ENCODE peak calls at places on chromosomes 11 and 22, in six cellular contexts. E, A, L, Z, O and Y are unnamed samples.

GRCh38 chr11:16792426-16792825 is 54.0 kb downstream of the C11orf58 start:
- DNase-seq in L (no peak), A (no peak), Z (no peak), E (no peak), O (no peak), Y (no peak)

GRCh38 chr11:61106906-61107470 is 4.7 kb downstream of the CD5 start:
- DNase-seq in E (no peak), O (no peak), Z (no peak), A (no peak), L (no peak), Y (no peak)

GRCh38 chr11:66762088-66762487 is 33.1 kb upstream of the SPTBN2 start:
- DNase-seq in E (no peak), A (no peak), Z (no peak), O (no peak), L (no peak), Y (no peak)

GRCh38 chr11:9838961-9839360 is 175.1 kb downstream of the SWAP70 start:
- DNase-seq in Z (no peak), L (no peak), O (no peak), A (no peak), E (peak; percentile 27), Y (no peak)

GRCh38 chr22:17907731-17908051 is 116.7 kb downstream of the MICAL3 start:
- DNase-seq in L (no peak), A (no peak), E (no peak), O (no peak), Z (no peak), Y (no peak)

GRCh38 chr11:124961972-124962609 is 8.1 kb downstream of the CCDC15 start:
- DNase-seq in Z (peak; percentile 55), E (peak; percentile 67), A (peak; percentile 35), L (peak; percentile 77), O (peak; percentile 56), Y (peak; percentile 84)

GRCh38 chr11:2387266-2387982 is 10.3 kb downstream of the CD81 start:
- DNase-seq in Z (peak; percentile 53), A (no peak), O (no peak), E (no peak), L (no peak), Y (peak; percentile 47)

GRCh38 chr22:27327981-27328721 is 473.4 kb downstream of the MN1 start:
- DNase-seq in E (no peak), L (no peak), A (no peak), O (no peak), Z (no peak), Y (no peak)

GRCh38 chr11:33542921-33543320 is 157.7 kb downstream of the C11orf91 start:
- DNase-seq in L (peak; percentile 3), E (peak; percentile 74), A (peak; percentile 37), Z (peak; percentile 58), O (peak; percentile 73), Y (peak; percentile 52)

GRCh38 chr22:48846200-48846599 is 981.5 kb downstream of the BRD1 start:
- DNase-seq in A (no peak), E (no peak), Z (no peak), L (peak; percentile 25), O (no peak), Y (no peak)

GRCh38 chr11:70482529-70482917 is 84.2 kb downstream of the CTTN start:
- DNase-seq in L (no peak), E (no peak), O (peak; percentile 25), Z (no peak), A (no peak), Y (no peak)

GRCh38 chr11:6601041-6601461 is 2.4 kb downstream of the RRP8 start:
- DNase-seq in Z (no peak), O (no peak), L (no peak), E (no peak), A (no peak), Y (no peak)

GRCh38 chr22:17845790-17846189 is 71.5 kb upstream of the BID start:
- DNase-seq in L (no peak), O (no peak), E (no peak), Z (no peak), A (peak; percentile 41), Y (no peak)

GRCh38 chr11:117009905-117010605 is 88.2 kb downstream of the SIK3 start:
- DNase-seq in A (no peak), L (no peak), O (no peak), Z (no peak), E (no peak), Y (no peak)

GRCh38 chr22:41565403-41566054 is 4.7 kb downstream of the CSDC2 start:
- DNase-seq in A (peak; percentile 34), E (no peak), L (no peak), Z (no peak), O (peak; percentile 79), Y (peak; percentile 85)

GRCh38 chr11:126716456-126717083 is 284.0 kb downstream of the KIRREL3 start:
- DNase-seq in Z (peak; percentile 33), E (peak; percentile 72), L (peak; percentile 70), A (peak; percentile 41), O (peak; percentile 33), Y (peak; percentile 42)

GRCh38 chr11:1830119-1830499 is 4.7 kb upstream of the SYT8 start:
- DNase-seq in A (no peak), E (no peak), Z (no peak), L (no peak), O (no peak), Y (no peak)

GRCh38 chr11:94597896-94598295 is 30.7 kb downstream of the PIWIL4 start:
- DNase-seq in E (no peak), A (peak; percentile 25), O (no peak), L (no peak), Z (no peak), Y (no peak)

GRCh38 chr22:43412808-43413785 is 1.3 kb downstream of the MPPED1 start:
- DNase-seq in L (peak; percentile 91), E (no peak), A (no peak), O (no peak), Z (no peak), Y (no peak)

GRCh38 chr11:47361419-47361818 is 8.9 kb upstream of the MYBPC3 start:
- DNase-seq in O (no peak), Z (no peak), A (no peak), E (no peak), L (no peak), Y (no peak)

GRCh38 chr11:2375341-2375853 is 1.7 kb upstream of the CD81 start:
- DNase-seq in E (no peak), Z (no peak), L (no peak), A (no peak), O (no peak), Y (no peak)

GRCh38 chr11:7941141-7941540 is 367 bp downstream of the OR10A3 start:
- DNase-seq in Z (no peak), A (no peak), E (no peak), O (no peak), L (no peak), Y (no peak)

GRCh38 chr22:21989049-21989448 is 6.5 kb upstream of the TOP3B start:
- DNase-seq in A (peak; percentile 85), L (no peak), E (no peak), Z (no peak), O (no peak), Y (no peak)

GRCh38 chr22:24069721-24070120 is 58.6 kb downstream of the CABIN1 start:
- DNase-seq in A (no peak), E (no peak), O (no peak), Z (peak; percentile 62), L (no peak), Y (no peak)

GRCh38 chr22:44822479-44822878 is 70.1 kb downstream of the ARHGAP8 start:
- DNase-seq in L (no peak), A (no peak), E (no peak), Z (no peak), O (no peak), Y (no peak)

GRCh38 chr11:64134963-64135362 is 30.9 kb downstream of the MACROD1 start:
- DNase-seq in A (no peak), O (no peak), E (no peak), Z (no peak), L (peak; percentile 2), Y (no peak)

GRCh38 chr22:45608763-45609180 is 62.9 kb upstream of the ATXN10 start:
- DNase-seq in Z (no peak), L (no peak), O (peak; percentile 68), E (no peak), A (no peak), Y (peak; percentile 79)